ENCODE peak calls at places on chromosomes 3 and 15, in seven cellular contexts. E is LoVo; A is stimulated activated CD8-positive, alpha-beta memory T cell treated with anti-CD3 and anti-CD28 coated beads, Interleukin-4, amount 100 ng/mL, for 4 hours; I is H9; C is activated T-helper 1 cell treated with anti-CD3 and anti-CD28 coated beads, Interleukin-2, amount 50 U/mL, for 16 hours; Q is sigmoid colon; N is central memory CD4-positive, alpha-beta T cell. B is an unnamed sample.
A peak's percentile ranks its signal among the peaks of the same experiment; 100 is the strongest.

GRCh38 chr15:80605591-80606150 is 89.4 kb upstream of the ABHD17C start:
- DNase-seq in E (no peak), A (no peak), I (no peak), C (no peak), Q (no peak), N (no peak), B (no peak)

GRCh38 chr3:15164356-15164755 is 41.7 kb upstream of the CAPN7 start:
- DNase-seq in E (no peak), A (no peak), I (no peak), C (no peak), Q (no peak), N (no peak), B (no peak)

GRCh38 chr3:138457863-138458735 is 23.7 kb downstream of the ESYT3 start:
- DNase-seq in E (no peak), A (no peak), I (peak; percentile 28), C (no peak), Q (no peak), N (no peak), B (no peak)

GRCh38 chr3:168495932-168496331 is 400.2 kb upstream of the GOLIM4 start:
- DNase-seq in E (no peak), A (no peak), I (no peak), C (no peak), Q (no peak), N (no peak), B (no peak)

GRCh38 chr3:41141431-41142164 is 57.7 kb upstream of the CTNNB1 start:
- DNase-seq in E (no peak), A (no peak), I (no peak), C (no peak), Q (no peak), N (no peak), B (no peak)

GRCh38 chr3:126170073-126170916 is 10.1 kb downstream of the ALDH1L1 start:
- DNase-seq in E (no peak), A (no peak), I (no peak), C (no peak), Q (no peak), N (no peak), B (no peak)

GRCh38 chr15:80115021-80115420 is 37.8 kb upstream of the FAH start:
- DNase-seq in E (no peak), A (no peak), I (no peak), C (no peak), Q (no peak), N (no peak), B (no peak)

GRCh38 chr15:55654541-55654940 is 66.4 kb upstream of the PYGO1 start:
- DNase-seq in E (no peak), A (no peak), I (no peak), C (no peak), Q (no peak), N (no peak), B (peak; percentile 18)

GRCh38 chr15:58467722-58468436 is 36.1 kb downstream of the LIPC start:
- DNase-seq in E (no peak), A (no peak), I (no peak), C (no peak), Q (no peak), N (no peak), B (no peak)

GRCh38 chr15:25877681-25878080 is 14.6 kb upstream of the ATP10A start:
- DNase-seq in E (no peak), A (no peak), I (no peak), C (no peak), Q (no peak), N (no peak), B (no peak)

GRCh38 chr3:69199942-69200341 is 77.5 kb upstream of the LMOD3 start:
- DNase-seq in E (no peak), A (no peak), I (no peak), C (no peak), Q (no peak), N (peak; percentile 28), B (no peak)

GRCh38 chr3:157127831-157128767 is 31.8 kb downstream of the CCNL1 start:
- DNase-seq in E (peak; percentile 80), A (peak; percentile 45), I (no peak), C (peak; percentile 47), Q (peak; percentile 69), N (peak; percentile 71), B (no peak)

GRCh38 chr15:70870066-70870465 is 16.1 kb upstream of the LARP6 start:
- DNase-seq in E (no peak), A (no peak), I (no peak), C (no peak), Q (no peak), N (no peak), B (no peak)

GRCh38 chr3:37031115-37031682 is 37.9 kb downstream of the MLH1 start:
- DNase-seq in E (no peak), A (no peak), I (no peak), C (no peak), Q (peak; percentile 76), N (no peak), B (no peak)

GRCh38 chr3:138867996-138868395 is 33.3 kb upstream of the PIK3CB start:
- DNase-seq in E (no peak), A (no peak), I (no peak), C (no peak), Q (no peak), N (no peak), B (no peak)

GRCh38 chr3:153355559-153355958 is 193.5 kb downstream of the RAP2B start:
- DNase-seq in E (no peak), A (no peak), I (no peak), C (no peak), Q (no peak), N (no peak), B (no peak)

GRCh38 chr3:64216706-64217105 is 8.6 kb downstream of the PRICKLE2 start:
- DNase-seq in E (no peak), A (no peak), I (peak; percentile 32), C (no peak), Q (no peak), N (no peak), B (no peak)

GRCh38 chr3:144085964-144086363 is 114.3 kb downstream of the DIPK2A start:
- DNase-seq in E (peak; percentile 25), A (no peak), I (no peak), C (no peak), Q (no peak), N (no peak), B (peak; percentile 91)

GRCh38 chr3:123026551-123027291 is 842 bp downstream of the SEMA5B start:
- DNase-seq in E (peak; percentile 6), A (no peak), I (peak; percentile 62), C (no peak), Q (peak; percentile 67), N (no peak), B (no peak)

GRCh38 chr15:68154923-68155559 is 50.1 kb downstream of the CALML4 start:
- DNase-seq in E (peak; percentile 43), A (no peak), I (no peak), C (no peak), Q (no peak), N (peak; percentile 19), B (peak; percentile 44)

GRCh38 chr3:148861277-148861869 is 3.7 kb upstream of the CPA3 start:
- DNase-seq in E (peak; percentile 64), A (no peak), I (no peak), C (no peak), Q (no peak), N (no peak), B (peak; percentile 64)

GRCh38 chr3:37290551-37290950 is 116.2 kb upstream of the LRRFIP2 start:
- DNase-seq in E (no peak), A (no peak), I (no peak), C (no peak), Q (no peak), N (no peak), B (no peak)

GRCh38 chr3:134029256-134029733 is 430 bp downstream of the SLCO2A1 start:
- DNase-seq in E (no peak), A (no peak), I (peak; percentile 46), C (no peak), Q (no peak), N (no peak), B (no peak)

GRCh38 chr15:52234596-52235541 is 43.7 kb upstream of the GNB5 start:
- DNase-seq in E (no peak), A (no peak), I (no peak), C (no peak), Q (no peak), N (no peak), B (no peak)